ENCODE peak calls at places on chromosomes 4 and X, in four cellular contexts. S is AG09309, P is IMR-90, Q is astrocyte of the spinal cord. F is an unnamed sample.

GRCh38 chrX:72609313-72609712 is 36.7 kb upstream of the HDAC8 start:
- DNase-seq in S (no peak), P (peak), Q (peak), F (no peak)

GRCh38 chrX:42269186-42269585 is 345.8 kb upstream of the CASK start:
- DNase-seq in S (peak), P (peak), Q (no peak), F (no peak)

GRCh38 chrX:71111141-71111843 is at the start of gene IL2RG:
- DNase-seq in S (no peak), P (no peak), Q (no peak), F (no peak)

GRCh38 chrX:107691024-107691448 is 62.7 kb downstream of the PRPS1 start:
- DNase-seq in S (no peak), P (no peak), Q (no peak), F (no peak)

GRCh38 chr4:97498875-97499274 is 644.4 kb downstream of the STPG2 start:
- DNase-seq in S (no peak), P (no peak), Q (peak), F (no peak)

GRCh38 chr4:7255488-7255881 is 63.1 kb downstream of the SORCS2 start:
- DNase-seq in S (no peak), P (no peak), Q (no peak), F (no peak)

GRCh38 chr4:24175707-24176106 is 285.9 kb upstream of the PPARGC1A start:
- DNase-seq in S (no peak), P (no peak), Q (no peak), F (no peak)

GRCh38 chrX:8288590-8288989 is 117.5 kb upstream of the VCX2 start:
- DNase-seq in S (no peak), P (no peak), Q (no peak), F (no peak)

GRCh38 chr4:69727924-69728323 is 32.5 kb downstream of the SULT1B1 start:
- DNase-seq in S (no peak), P (no peak), Q (peak), F (no peak)
- H3K4me3 ChIP-seq in S (no peak), P (no peak), Q (no peak), F (no peak)

DNA sequence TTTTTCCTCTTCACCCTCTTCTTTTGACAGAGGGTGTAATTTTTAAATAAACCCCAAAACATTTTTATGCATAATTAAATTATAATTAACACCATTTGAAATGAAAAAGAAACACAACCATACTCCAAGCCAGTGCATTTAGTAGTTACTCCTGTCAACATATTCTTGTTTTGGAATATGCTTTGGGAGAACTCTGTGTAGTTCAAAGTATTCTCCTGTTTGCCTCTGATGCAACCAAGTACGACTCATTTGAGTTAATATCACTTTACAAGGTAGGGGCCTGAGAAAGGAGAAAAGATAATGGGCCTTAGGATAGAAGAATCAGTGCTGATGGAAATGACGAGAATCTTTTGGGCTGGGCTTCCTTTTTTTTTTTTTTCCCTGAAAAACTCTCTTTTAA is 2.7 kb downstream of the PTPN13 start:
- DNase-seq in S (no peak), P (peak), Q (peak), F (no peak)
- H3K4me3 ChIP-seq in S (peak), P (no peak), Q (no peak), F (no peak)

DNA sequence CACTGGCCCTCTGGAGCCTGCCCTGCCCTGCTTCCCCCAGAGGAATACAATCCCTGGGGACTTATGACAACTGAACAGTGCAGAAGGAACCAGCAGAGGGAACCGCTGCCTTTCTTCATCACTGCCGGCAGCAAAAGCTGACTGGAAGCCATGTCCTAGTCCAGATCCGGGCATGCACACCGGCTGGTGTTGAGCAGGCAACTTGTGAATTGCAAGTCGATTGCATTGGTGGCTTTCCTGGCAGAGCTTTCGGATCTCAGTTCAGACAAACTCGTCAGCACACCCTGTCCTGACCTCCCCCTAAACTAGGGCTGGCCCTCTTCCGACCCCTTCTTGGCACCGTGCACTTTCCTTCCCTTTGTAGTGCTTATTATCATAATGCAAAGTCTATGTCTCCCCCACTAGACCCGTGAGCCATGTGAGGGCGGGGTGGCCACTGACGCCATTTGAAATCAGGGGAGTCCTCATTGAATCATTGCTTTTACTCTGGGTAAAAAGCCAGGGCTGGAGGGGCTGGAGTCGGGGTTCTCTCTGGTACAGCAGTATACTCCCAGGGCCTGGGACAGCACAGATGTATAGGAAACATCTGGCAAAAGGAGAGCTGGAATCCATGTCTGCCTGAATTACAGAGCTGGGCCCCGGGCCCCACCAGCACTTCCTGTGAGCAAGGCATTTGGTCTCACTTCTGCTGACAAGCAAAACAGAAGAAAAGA is 1.8 kb downstream of the ARHGAP4 start:
- DNase-seq in S (no peak), P (peak), Q (peak), F (no peak)
- H3K4me3 ChIP-seq in S (no peak), P (no peak), Q (no peak), F (peak)

GRCh38 chrX:639151-639550 is 8.6 kb downstream of the SHOX start:
- DNase-seq in S (no peak), P (no peak), Q (no peak), F (peak)
- H3K4me3 ChIP-seq in S (no peak), P (no peak), Q (no peak), F (no peak)

GRCh38 chr4:87930629-87931028 is 44.9 kb upstream of the SPP1 start:
- DNase-seq in S (no peak), P (no peak), Q (no peak), F (no peak)

GRCh38 chr4:87931932-87932331 is 43.6 kb upstream of the SPP1 start:
- DNase-seq in S (no peak), P (no peak), Q (no peak), F (no peak)

GRCh38 chr4:87926554-87927098 is 48.9 kb upstream of the SPP1 start:
- DNase-seq in S (no peak), P (no peak), Q (no peak), F (no peak)
- H3K4me3 ChIP-seq in S (no peak), P (no peak), Q (no peak), F (no peak)

GRCh38 chr4:104494822-104495559 is at the start of gene CXXC4:
- DNase-seq in S (no peak), P (peak), Q (peak), F (no peak)

GRCh38 chr4:104491826-104492771 is 2.6 kb downstream of the CXXC4 start:
- DNase-seq in S (no peak), P (no peak), Q (peak), F (no peak)

GRCh38 chr4:104491396-104491821 is 3.3 kb downstream of the CXXC4 start:
- DNase-seq in S (no peak), P (no peak), Q (peak), F (no peak)

GRCh38 chr4:104493071-104493831 is 1.4 kb downstream of the CXXC4 start:
- DNase-seq in S (no peak), P (no peak), Q (no peak), F (no peak)

DNA sequence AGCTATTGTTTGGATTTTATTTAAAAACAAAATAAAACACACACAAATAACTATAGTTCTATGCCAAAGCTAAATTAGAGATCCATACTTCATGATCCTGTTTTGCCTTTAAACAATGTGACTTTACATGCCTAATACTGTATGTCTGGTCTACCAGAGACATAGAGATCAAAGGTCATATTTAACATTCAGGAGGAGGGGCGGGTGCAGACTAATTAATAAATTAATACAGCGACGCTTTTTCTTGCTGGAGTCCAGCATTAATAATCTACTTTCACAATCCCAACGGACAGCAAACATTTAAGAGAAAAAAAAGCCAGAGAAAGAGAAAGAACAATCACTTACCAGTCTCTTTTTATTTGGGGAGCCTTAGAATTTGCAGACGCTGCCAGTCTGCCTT is 533 bp downstream of the CXXC4 start:
- DNase-seq in S (no peak), P (no peak), Q (no peak), F (no peak)
- H3K4me3 ChIP-seq in S (no peak), P (no peak), Q (peak), F (peak)

GRCh38 chrX:130524476-130525194 is 122.8 kb downstream of the RBMX2 start:
- DNase-seq in S (no peak), P (no peak), Q (no peak), F (no peak)
- H3K4me3 ChIP-seq in S (no peak), P (no peak), Q (no peak), F (peak)

DNA sequence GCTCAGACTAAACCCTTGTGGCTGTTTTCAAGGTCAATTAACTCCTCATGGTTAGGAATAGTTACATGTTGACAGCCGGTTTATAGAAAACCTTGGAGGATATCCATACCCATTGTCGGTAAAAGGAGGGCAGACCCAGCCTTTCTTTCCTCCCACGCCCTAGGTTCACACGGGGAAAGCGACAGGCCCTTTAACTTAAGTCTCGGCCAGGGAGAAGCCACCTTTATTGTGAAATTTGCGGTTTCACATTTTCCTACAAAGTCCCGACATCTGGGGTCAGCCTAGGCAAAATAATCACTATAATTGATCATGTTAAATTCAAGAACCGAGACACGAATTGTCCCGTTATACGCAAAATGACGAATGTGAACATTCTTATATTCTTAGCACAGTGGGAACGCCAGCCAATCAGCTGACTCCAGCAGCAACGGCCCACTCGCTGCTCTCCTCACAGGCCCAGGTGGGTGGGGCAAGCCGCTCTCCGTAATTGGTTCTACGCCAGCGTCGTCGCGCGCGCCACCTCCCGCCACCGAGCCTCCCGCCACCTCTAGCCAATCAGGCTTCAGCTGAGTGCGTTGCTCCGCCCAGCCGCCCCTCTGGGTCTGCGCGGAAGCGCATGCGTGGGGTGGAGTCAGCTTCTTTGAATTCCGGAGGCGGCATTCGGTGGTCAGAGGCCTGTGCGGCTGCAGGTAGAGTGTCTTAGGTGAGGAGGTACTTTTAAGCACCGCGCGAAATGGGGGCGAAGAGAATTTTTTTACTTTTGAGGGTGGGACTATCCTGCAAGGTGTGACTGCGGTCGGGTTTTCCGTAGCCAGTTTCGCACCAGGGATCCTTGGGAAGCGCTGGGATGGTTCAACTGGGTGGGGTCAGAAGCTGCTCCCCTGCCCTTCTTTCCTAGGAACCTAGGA is at the start of gene CENPI:
- DNase-seq in S (peak), P (peak), Q (peak), F (peak)
- H3K4me3 ChIP-seq in S (peak), P (peak), Q (peak), F (peak)

DNA sequence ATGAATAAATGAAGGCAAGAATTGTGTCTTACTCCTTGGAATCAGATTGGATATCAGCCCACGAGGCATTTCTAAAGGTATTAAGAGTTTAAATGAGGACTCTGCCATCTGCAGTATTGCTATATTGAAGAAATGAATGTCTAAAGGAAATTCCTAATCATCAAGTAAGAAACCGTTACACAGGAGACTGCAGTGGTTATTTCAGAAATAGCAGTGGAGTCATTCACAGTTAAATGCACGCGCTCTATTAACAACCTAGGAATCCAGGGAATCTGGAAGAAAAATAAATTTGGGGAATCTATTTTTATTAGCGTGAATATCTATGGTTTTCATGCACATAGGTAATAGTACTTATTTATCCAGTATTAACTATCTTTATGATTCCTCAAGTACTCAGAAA is 334.2 kb downstream of the TENM3 start:
- DNase-seq in S (no peak), P (peak), Q (no peak), F (no peak)
- H3K4me3 ChIP-seq in S (no peak), P (no peak), Q (no peak), F (no peak)